ENCODE peak calls at places on chromosomes 7 and 10, in nine cellular contexts. One of them, this sample, is unnamed.

GRCh38 chr10:89032141-89032814 is 41.7 kb downstream of the FAS start:
- DNase-seq in amniotic stem cell: peak; percentile 19
- DNase-seq in uterus: no peak
- DNase-seq in non-pigmented ciliary epithelial cell: peak; percentile 53
- DNase-seq in aorta: no peak
- DNase-seq in left colon: no peak
- DNase-seq in AG08395: peak; percentile 42
- DNase-seq in RWPE2: peak; percentile 66
- DNase-seq in GM23338: peak; percentile 55
- DNase-seq in this sample: no peak

GRCh38 chr10:119546009-119546408 is 3.5 kb upstream of the RGS10 start:
- DNase-seq in amniotic stem cell: no peak
- DNase-seq in uterus: no peak
- DNase-seq in non-pigmented ciliary epithelial cell: no peak
- DNase-seq in aorta: no peak
- DNase-seq in left colon: no peak
- DNase-seq in AG08395: no peak
- DNase-seq in RWPE2: no peak
- DNase-seq in GM23338: no peak
- DNase-seq in this sample: no peak

GRCh38 chr7:29988391-29989256 is 977 bp downstream of the SCRN1 start:
- DNase-seq in amniotic stem cell: peak; percentile 52
- DNase-seq in uterus: peak; percentile 47
- DNase-seq in non-pigmented ciliary epithelial cell: peak; percentile 64
- DNase-seq in aorta: peak; percentile 73
- DNase-seq in left colon: peak; percentile 31
- DNase-seq in AG08395: peak; percentile 27
- DNase-seq in RWPE2: no peak
- DNase-seq in GM23338: peak; percentile 69
- DNase-seq in this sample: peak; percentile 61

GRCh38 chr10:65419629-65420028 is 1506.2 kb upstream of the LRRTM3 start:
- DNase-seq in amniotic stem cell: no peak
- DNase-seq in uterus: no peak
- DNase-seq in non-pigmented ciliary epithelial cell: no peak
- DNase-seq in aorta: no peak
- DNase-seq in left colon: no peak
- DNase-seq in AG08395: no peak
- DNase-seq in RWPE2: no peak
- DNase-seq in GM23338: no peak
- DNase-seq in this sample: peak; percentile 47

GRCh38 chr7:30244340-30244739 is 40.1 kb upstream of the ZNRF2 start:
- DNase-seq in amniotic stem cell: no peak
- DNase-seq in uterus: no peak
- DNase-seq in non-pigmented ciliary epithelial cell: no peak
- DNase-seq in aorta: no peak
- DNase-seq in left colon: no peak
- DNase-seq in AG08395: no peak
- DNase-seq in RWPE2: no peak
- DNase-seq in GM23338: no peak
- DNase-seq in this sample: no peak

GRCh38 chr10:103833731-103834365 is 21.5 kb downstream of the SH3PXD2A start:
- DNase-seq in amniotic stem cell: no peak
- DNase-seq in uterus: peak; percentile 63
- DNase-seq in non-pigmented ciliary epithelial cell: no peak
- DNase-seq in aorta: peak; percentile 79
- DNase-seq in left colon: peak; percentile 91
- DNase-seq in AG08395: peak; percentile 26
- DNase-seq in RWPE2: no peak
- DNase-seq in GM23338: peak; percentile 86
- DNase-seq in this sample: peak; percentile 38

GRCh38 chr10:48289652-48290238 is 15.2 kb upstream of the FRMPD2 start:
- DNase-seq in amniotic stem cell: no peak
- DNase-seq in uterus: peak; percentile 25
- DNase-seq in non-pigmented ciliary epithelial cell: no peak
- DNase-seq in aorta: peak; percentile 61
- DNase-seq in left colon: no peak
- DNase-seq in AG08395: peak; percentile 63
- DNase-seq in RWPE2: no peak
- DNase-seq in GM23338: peak; percentile 82
- DNase-seq in this sample: peak; percentile 64

GRCh38 chr7:142579946-142580345 is 169.3 kb upstream of the PRSS1 start:
- DNase-seq in amniotic stem cell: no peak
- DNase-seq in uterus: no peak
- DNase-seq in non-pigmented ciliary epithelial cell: no peak
- DNase-seq in aorta: no peak
- DNase-seq in left colon: no peak
- DNase-seq in AG08395: no peak
- DNase-seq in RWPE2: no peak
- DNase-seq in GM23338: no peak
- DNase-seq in this sample: no peak

GRCh38 chr7:73968511-73968910 is 59.5 kb upstream of the ELN start:
- DNase-seq in amniotic stem cell: no peak
- DNase-seq in uterus: no peak
- DNase-seq in non-pigmented ciliary epithelial cell: no peak
- DNase-seq in aorta: peak; percentile 57
- DNase-seq in left colon: no peak
- DNase-seq in AG08395: no peak
- DNase-seq in RWPE2: no peak
- DNase-seq in GM23338: no peak
- DNase-seq in this sample: no peak

GRCh38 chr7:127389321-127389720 is 3.2 kb downstream of the ZNF800 start:
- DNase-seq in amniotic stem cell: no peak
- DNase-seq in uterus: no peak
- DNase-seq in non-pigmented ciliary epithelial cell: no peak
- DNase-seq in aorta: no peak
- DNase-seq in left colon: no peak
- DNase-seq in AG08395: no peak
- DNase-seq in RWPE2: no peak
- DNase-seq in GM23338: no peak
- DNase-seq in this sample: no peak

GRCh38 chr7:84187087-84187805 is 7.3 kb downstream of the SEMA3A start:
- DNase-seq in amniotic stem cell: no peak
- DNase-seq in uterus: no peak
- DNase-seq in non-pigmented ciliary epithelial cell: no peak
- DNase-seq in aorta: no peak
- DNase-seq in left colon: no peak
- DNase-seq in AG08395: no peak
- DNase-seq in RWPE2: no peak
- DNase-seq in GM23338: no peak
- DNase-seq in this sample: no peak

GRCh38 chr10:93465806-93466675 is 16.1 kb downstream of the MYOF start:
- DNase-seq in amniotic stem cell: peak; percentile 88
- DNase-seq in uterus: peak; percentile 75
- DNase-seq in non-pigmented ciliary epithelial cell: peak; percentile 75
- DNase-seq in aorta: peak; percentile 95
- DNase-seq in left colon: peak; percentile 93
- DNase-seq in AG08395: peak; percentile 93
- DNase-seq in RWPE2: peak; percentile 96
- DNase-seq in GM23338: no peak
- DNase-seq in this sample: peak; percentile 99

GRCh38 chr10:46234431-46235060 is 52.3 kb upstream of the ANTXRL start:
- DNase-seq in amniotic stem cell: no peak
- DNase-seq in uterus: peak; percentile 4
- DNase-seq in non-pigmented ciliary epithelial cell: no peak
- DNase-seq in aorta: peak; percentile 6
- DNase-seq in left colon: no peak
- DNase-seq in AG08395: no peak
- DNase-seq in RWPE2: peak; percentile 24
- DNase-seq in GM23338: no peak
- DNase-seq in this sample: no peak

GRCh38 chr10:62306663-62307062 is 38.0 kb upstream of the RTKN2 start:
- DNase-seq in amniotic stem cell: no peak
- DNase-seq in uterus: no peak
- DNase-seq in non-pigmented ciliary epithelial cell: no peak
- DNase-seq in aorta: peak; percentile 45
- DNase-seq in left colon: no peak
- DNase-seq in AG08395: no peak
- DNase-seq in RWPE2: no peak
- DNase-seq in GM23338: peak; percentile 16
- DNase-seq in this sample: no peak

GRCh38 chr10:132972986-132973902 is 30.9 kb upstream of the CFAP46 start:
- DNase-seq in amniotic stem cell: no peak
- DNase-seq in uterus: peak; percentile 11
- DNase-seq in non-pigmented ciliary epithelial cell: no peak
- DNase-seq in aorta: no peak
- DNase-seq in left colon: no peak
- DNase-seq in AG08395: no peak
- DNase-seq in RWPE2: peak; percentile 46
- DNase-seq in GM23338: no peak
- DNase-seq in this sample: no peak

GRCh38 chr7:5020098-5020497 is 25.6 kb upstream of the RBAK start:
- DNase-seq in amniotic stem cell: no peak
- DNase-seq in uterus: no peak
- DNase-seq in non-pigmented ciliary epithelial cell: no peak
- DNase-seq in aorta: no peak
- DNase-seq in left colon: no peak
- DNase-seq in AG08395: no peak
- DNase-seq in RWPE2: no peak
- DNase-seq in GM23338: no peak
- DNase-seq in this sample: no peak

GRCh38 chr7:20141666-20142065 is 75.5 kb downstream of the MACC1 start:
- DNase-seq in amniotic stem cell: no peak
- DNase-seq in uterus: no peak
- DNase-seq in non-pigmented ciliary epithelial cell: no peak
- DNase-seq in aorta: no peak
- DNase-seq in left colon: no peak
- DNase-seq in AG08395: no peak
- DNase-seq in RWPE2: no peak
- DNase-seq in GM23338: no peak
- DNase-seq in this sample: no peak

GRCh38 chr7:102312317-102312716 is 25.6 kb downstream of the SH2B2 start:
- DNase-seq in amniotic stem cell: no peak
- DNase-seq in uterus: no peak
- DNase-seq in non-pigmented ciliary epithelial cell: no peak
- DNase-seq in aorta: no peak
- DNase-seq in left colon: no peak
- DNase-seq in AG08395: no peak
- DNase-seq in RWPE2: no peak
- DNase-seq in GM23338: no peak
- DNase-seq in this sample: no peak

GRCh38 chr10:46028584-46029570 is 1.5 kb downstream of the NCOA4 start:
- DNase-seq in amniotic stem cell: peak; percentile 55
- DNase-seq in uterus: no peak
- DNase-seq in non-pigmented ciliary epithelial cell: peak; percentile 37
- DNase-seq in aorta: no peak
- DNase-seq in left colon: peak; percentile 43
- DNase-seq in AG08395: peak; percentile 51
- DNase-seq in RWPE2: no peak
- DNase-seq in GM23338: peak; percentile 77
- DNase-seq in this sample: peak; percentile 62

GRCh38 chr10:36115364-36115763 is 473.3 kb upstream of the FZD8 start:
- DNase-seq in amniotic stem cell: no peak
- DNase-seq in uterus: no peak
- DNase-seq in non-pigmented ciliary epithelial cell: no peak
- DNase-seq in aorta: no peak
- DNase-seq in left colon: no peak
- DNase-seq in AG08395: no peak
- DNase-seq in RWPE2: no peak
- DNase-seq in GM23338: no peak
- DNase-seq in this sample: no peak

GRCh38 chr10:93342346-93342745 is 139.8 kb downstream of the MYOF start:
- DNase-seq in amniotic stem cell: no peak
- DNase-seq in uterus: no peak
- DNase-seq in non-pigmented ciliary epithelial cell: no peak
- DNase-seq in aorta: no peak
- DNase-seq in left colon: no peak
- DNase-seq in AG08395: no peak
- DNase-seq in RWPE2: no peak
- DNase-seq in GM23338: no peak
- DNase-seq in this sample: no peak

GRCh38 chr10:77862595-77862994 is 64.0 kb downstream of the DLG5 start:
- DNase-seq in amniotic stem cell: no peak
- DNase-seq in uterus: no peak
- DNase-seq in non-pigmented ciliary epithelial cell: no peak
- DNase-seq in aorta: no peak
- DNase-seq in left colon: no peak
- DNase-seq in AG08395: no peak
- DNase-seq in RWPE2: no peak
- DNase-seq in GM23338: no peak
- DNase-seq in this sample: no peak

GRCh38 chr10:108787932-108788331 is 1135.4 kb downstream of the XPNPEP1 start:
- DNase-seq in amniotic stem cell: no peak
- DNase-seq in uterus: no peak
- DNase-seq in non-pigmented ciliary epithelial cell: no peak
- DNase-seq in aorta: no peak
- DNase-seq in left colon: no peak
- DNase-seq in AG08395: peak; percentile 32
- DNase-seq in RWPE2: no peak
- DNase-seq in GM23338: no peak
- DNase-seq in this sample: no peak

GRCh38 chr10:97543025-97543546 is 29.5 kb upstream of the ANKRD2 start:
- DNase-seq in amniotic stem cell: peak; percentile 90
- DNase-seq in uterus: peak; percentile 84
- DNase-seq in non-pigmented ciliary epithelial cell: peak; percentile 94
- DNase-seq in aorta: peak; percentile 93
- DNase-seq in left colon: peak; percentile 72
- DNase-seq in AG08395: peak; percentile 97
- DNase-seq in RWPE2: peak; percentile 95
- DNase-seq in GM23338: no peak
- DNase-seq in this sample: peak; percentile 99

GRCh38 chr10:77422491-77423338 is 214.9 kb downstream of the KCNMA1 start:
- DNase-seq in amniotic stem cell: no peak
- DNase-seq in uterus: peak; percentile 34
- DNase-seq in non-pigmented ciliary epithelial cell: no peak
- DNase-seq in aorta: no peak
- DNase-seq in left colon: no peak
- DNase-seq in AG08395: no peak
- DNase-seq in RWPE2: no peak
- DNase-seq in GM23338: no peak
- DNase-seq in this sample: peak; percentile 61

GRCh38 chr10:102642553-102643345 is 1.5 kb upstream of the TRIM8 start:
- DNase-seq in amniotic stem cell: no peak
- DNase-seq in uterus: peak; percentile 73
- DNase-seq in non-pigmented ciliary epithelial cell: no peak
- DNase-seq in aorta: peak; percentile 78
- DNase-seq in left colon: peak; percentile 60
- DNase-seq in AG08395: peak; percentile 47
- DNase-seq in RWPE2: no peak
- DNase-seq in GM23338: peak; percentile 61
- DNase-seq in this sample: peak; percentile 57

GRCh38 chr10:21687197-21687993 is 153.4 kb downstream of the MLLT10 start:
- DNase-seq in amniotic stem cell: no peak
- DNase-seq in uterus: no peak
- DNase-seq in non-pigmented ciliary epithelial cell: no peak
- DNase-seq in aorta: no peak
- DNase-seq in left colon: no peak
- DNase-seq in AG08395: peak; percentile 35
- DNase-seq in RWPE2: no peak
- DNase-seq in GM23338: no peak
- DNase-seq in this sample: peak; percentile 33

This sample was measured in myocyte.